ENCODE peak calls at places on chromosomes 4 and X, in five cellular contexts. I is BE2C; Z is CD8-positive, alpha-beta T cell; N is right atrium auricular region; C is neural progenitor cell. U is an unnamed sample.

GRCh38 chrX:77453190-77453589 is 6.0 kb downstream of the FGF16 start:
- DNase-seq in I (no peak), Z (no peak), N (no peak), C (no peak), U (no peak)

GRCh38 chr4:88514557-88515511 is 8.7 kb downstream of the PYURF start:
- DNase-seq in I (no peak), Z (no peak), N (no peak), C (no peak), U (peak; percentile 99)

GRCh38 chr4:2417765-2418651 is at the start of gene ZFYVE28:
- DNase-seq in I (no peak), Z (no peak), N (no peak), C (peak; percentile 39), U (no peak)

GRCh38 chr4:1775731-1776500 is 17.2 kb upstream of the FGFR3 start:
- DNase-seq in I (peak; percentile 65), Z (no peak), N (no peak), C (peak; percentile 65), U (no peak)

GRCh38 chr4:119656342-119656741 is 27.7 kb upstream of the PDE5A start:
- DNase-seq in I (no peak), Z (no peak), N (no peak), C (no peak), U (no peak)

GRCh38 chrX:108484251-108484650 is 44.6 kb downstream of the COL4A5 start:
- DNase-seq in I (no peak), Z (no peak), N (no peak), C (no peak), U (no peak)

GRCh38 chr4:112031712-112032328 is 113.4 kb upstream of the FAM241A start:
- DNase-seq in I (peak; percentile 17), Z (no peak), N (no peak), C (peak; percentile 76), U (peak; percentile 23)

GRCh38 chr4:8442596-8443358 is 2.2 kb downstream of the TRMT44 start:
- DNase-seq in I (no peak), Z (no peak), N (no peak), C (no peak), U (no peak)

GRCh38 chr4:73631565-73632226 is 11.5 kb upstream of the RASSF6 start:
- DNase-seq in I (no peak), Z (no peak), N (no peak), C (no peak), U (no peak)

GRCh38 chrX:38154818-38155217 is 65.9 kb downstream of the SRPX start:
- DNase-seq in I (no peak), Z (no peak), N (no peak), C (no peak), U (no peak)

GRCh38 chr4:123469245-123469644 is 72.7 kb downstream of the SPRY1 start:
- DNase-seq in I (no peak), Z (no peak), N (no peak), C (no peak), U (no peak)

GRCh38 chr4:604131-604530 is 21.2 kb upstream of the PDE6B start:
- DNase-seq in I (no peak), Z (no peak), N (no peak), C (no peak), U (no peak)

GRCh38 chr4:81688085-81688484 is 216.4 kb upstream of the RASGEF1B start:
- DNase-seq in I (no peak), Z (peak; percentile 6), N (no peak), C (no peak), U (no peak)

GRCh38 chrX:129086802-129087201 is 436.5 kb downstream of the SMARCA1 start:
- DNase-seq in I (no peak), Z (no peak), N (no peak), C (no peak), U (no peak)

GRCh38 chr4:38711066-38711465 is 47.1 kb downstream of the KLF3 start:
- DNase-seq in I (no peak), Z (no peak), N (no peak), C (no peak), U (no peak)

GRCh38 chr4:88242144-88242543 is 42.2 kb downstream of the PPM1K start:
- DNase-seq in I (no peak), Z (no peak), N (no peak), C (no peak), U (no peak)

GRCh38 chr4:185036019-185036418 is 17.7 kb downstream of the HELT start:
- DNase-seq in I (no peak), Z (no peak), N (no peak), C (no peak), U (no peak)

GRCh38 chrX:138859421-138859820 is 147.9 kb upstream of the FGF13 start:
- DNase-seq in I (no peak), Z (no peak), N (no peak), C (no peak), U (no peak)

GRCh38 chr4:140330311-140330900 is 43.0 kb upstream of the SCOC start:
- DNase-seq in I (no peak), Z (no peak), N (no peak), C (peak; percentile 45), U (no peak)

GRCh38 chrX:153600032-153600373 is 1.1 kb upstream of the CCNQ start:
- DNase-seq in I (no peak), Z (no peak), N (no peak), C (no peak), U (no peak)

GRCh38 chr4:180898305-180898704 is 1344.9 kb upstream of the TENM3 start:
- DNase-seq in I (no peak), Z (no peak), N (no peak), C (no peak), U (no peak)

GRCh38 chr4:98586231-98586630 is 72.2 kb downstream of the TSPAN5 start:
- DNase-seq in I (no peak), Z (no peak), N (no peak), C (no peak), U (no peak)

GRCh38 chrX:68997911-68998310 is 167.3 kb downstream of the PJA1 start:
- DNase-seq in I (no peak), Z (no peak), N (peak; percentile 64), C (no peak), U (no peak)

GRCh38 chr4:40307627-40308497 is 27.3 kb upstream of the CHRNA9 start:
- DNase-seq in I (no peak), Z (peak; percentile 71), N (no peak), C (no peak), U (no peak)

GRCh38 chr4:63430105-63430504 is 979.1 kb downstream of the TECRL start:
- DNase-seq in I (no peak), Z (no peak), N (no peak), C (no peak), U (no peak)

GRCh38 chrX:118977424-118977823 is 3.0 kb downstream of the LONRF3 start:
- DNase-seq in I (no peak), Z (no peak), N (no peak), C (no peak), U (no peak)

GRCh38 chrX:118974908-118975671 is 672 bp downstream of the LONRF3 start:
- DNase-seq in I (peak; percentile 30), Z (peak; percentile 55), N (no peak), C (peak; percentile 59), U (no peak)

GRCh38 chrX:118978451-118978850 is 4.0 kb downstream of the LONRF3 start:
- DNase-seq in I (no peak), Z (no peak), N (no peak), C (no peak), U (no peak)

GRCh38 chrX:118975831-118976598 is 1.6 kb downstream of the LONRF3 start:
- DNase-seq in I (peak; percentile 13), Z (peak; percentile 72), N (peak; percentile 90), C (peak; percentile 44), U (no peak)

GRCh38 chrX:118976599-118977340 is 2.4 kb downstream of the LONRF3 start:
- DNase-seq in I (peak; percentile 40), Z (peak; percentile 20), N (no peak), C (no peak), U (no peak)
- H3K4me3 ChIP-seq in I (peak overlapping the region; percentile 38), Z (peak overlapping the region; percentile 16), N (peak overlapping the region; percentile 65), C (no peak overlapping the region), U (no peak overlapping the region)

DNA sequence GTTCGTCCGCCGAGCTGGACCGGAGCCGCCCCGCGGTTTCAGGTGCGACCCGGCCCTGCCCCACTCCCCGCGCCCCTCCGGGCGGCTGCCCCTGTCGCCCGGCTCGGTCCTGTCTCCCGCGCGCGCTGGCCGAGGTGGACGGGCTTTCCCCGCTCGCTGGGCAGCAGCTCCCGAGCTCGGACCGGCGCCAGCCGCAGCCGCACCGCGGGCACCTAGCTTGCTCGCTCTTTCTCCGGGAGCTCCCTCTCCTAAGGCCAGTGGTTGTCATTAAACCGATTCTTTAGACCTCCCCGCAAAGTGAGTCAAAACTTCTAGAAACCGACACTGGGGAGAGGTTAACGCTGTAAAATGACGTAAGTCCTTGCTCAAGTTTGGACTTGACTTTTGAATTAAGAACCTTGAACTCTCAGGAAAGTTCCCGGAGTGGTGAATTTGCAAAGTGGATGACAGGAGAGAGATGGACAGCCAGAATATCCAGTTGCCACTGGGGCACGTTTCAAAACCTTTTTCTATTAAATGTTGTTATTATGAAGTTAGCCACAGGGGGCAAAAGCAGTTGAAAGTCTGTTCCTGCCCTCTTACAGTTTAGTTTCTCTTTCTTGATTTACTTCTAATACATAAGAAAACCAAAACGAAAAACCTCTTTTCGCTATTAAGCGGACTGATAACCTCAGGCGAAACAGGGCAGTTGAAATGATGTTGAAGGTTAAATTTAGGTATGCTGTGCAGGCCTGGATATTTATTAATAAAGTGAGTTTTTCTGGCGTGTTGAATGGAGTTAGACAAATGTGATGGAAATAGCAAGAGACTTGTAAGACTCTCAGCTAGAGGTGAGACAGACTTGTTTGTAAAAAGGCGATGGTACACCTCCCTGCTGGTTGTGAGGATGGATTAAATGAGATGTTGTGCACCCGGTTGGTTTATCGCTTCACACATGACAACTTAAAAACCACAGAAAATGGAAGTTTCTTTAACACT is 846 bp downstream of the PI4K2B start:
- DNase-seq in I (peak; percentile 47), Z (peak; percentile 31), N (peak; percentile 60), C (peak; percentile 68), U (peak; percentile 69)
- TF ChIP-seq CTCF in I (peak; percentile 45), Z (peak; percentile 66), N (peak; percentile 63), C (peak; percentile 13), U (peak; percentile 26)

GRCh38 chrX:25012433-25012735 is 3.4 kb downstream of the ARX start:
- DNase-seq in I (no peak), Z (no peak), N (no peak), C (peak; percentile 79), U (no peak)
- H3K4me3 ChIP-seq in I (no peak overlapping the region), Z (no peak overlapping the region), N (no peak overlapping the region), C (peak overlapping the region; percentile 46), U (no peak overlapping the region)

DNA sequence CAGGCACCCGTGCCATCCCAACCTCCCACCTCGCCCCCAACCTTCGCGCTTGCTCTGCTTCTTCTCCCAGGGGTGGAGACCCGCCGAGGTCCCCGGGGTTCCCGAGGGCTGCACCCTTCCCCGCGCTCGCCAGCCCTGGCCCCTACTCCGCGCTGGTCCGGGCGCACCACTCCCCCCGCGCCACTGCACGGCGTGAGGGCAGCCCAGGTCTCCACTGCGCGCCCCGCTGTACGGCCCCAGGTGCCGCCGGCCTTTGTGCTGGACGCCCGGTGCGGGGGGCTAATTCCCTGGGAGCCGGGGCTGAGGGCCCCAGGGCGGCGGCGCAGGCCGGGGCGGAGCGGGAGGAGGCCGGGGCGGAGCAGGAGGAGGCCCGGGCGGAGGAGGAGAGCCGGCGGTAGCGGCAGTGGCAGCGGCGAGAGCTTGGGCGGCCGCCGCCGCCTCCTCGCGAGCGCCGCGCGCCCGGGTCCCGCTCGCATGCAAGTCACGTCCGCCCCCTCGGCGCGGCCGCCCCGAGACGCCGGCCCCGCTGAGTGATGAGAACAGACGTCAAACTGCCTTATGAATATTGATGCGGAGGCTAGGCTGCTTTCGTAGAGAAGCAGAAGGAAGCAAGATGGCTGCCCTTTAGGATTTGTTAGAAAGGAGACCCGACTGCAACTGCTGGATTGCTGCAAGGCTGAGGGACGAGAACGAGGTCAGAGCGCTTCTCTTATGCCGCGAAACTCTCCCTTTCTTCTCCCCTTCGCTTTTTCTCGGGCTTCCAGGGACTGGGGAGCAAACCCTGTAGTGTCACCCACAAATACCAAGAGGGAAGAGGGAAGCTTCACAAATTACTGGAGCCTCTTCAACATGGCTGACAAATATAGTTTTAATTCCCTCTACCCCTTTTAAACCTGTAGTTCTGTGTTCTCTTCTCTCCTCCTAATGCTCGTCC is at the start of gene TET2:
- DNase-seq in I (peak; percentile 86), Z (peak; percentile 80), N (peak; percentile 86), C (peak; percentile 79), U (no peak)
- TF ChIP-seq CTCF in I (no peak), Z (no peak), N (no peak), C (no peak), U (peak; percentile 3)